ENCODE peak calls at places on chromosomes 3 and 15, in ten cellular contexts. D, I, A, S, K, U, X, E, R and B are unnamed samples.

GRCh38 chr3:158106773-158107461 is 697 bp upstream of the SHOX2 start:
- DNase-seq in X (peak), D (no peak), K (peak), U (no peak), A (no peak), I (no peak), E (no peak), R (no peak), S (peak), B (no peak)

GRCh38 chr3:38601971-38602550 is 47.4 kb downstream of the SCN5A start:
- DNase-seq in I (no peak), K (peak), D (no peak), X (peak), S (no peak), E (no peak), U (no peak), R (no peak), A (no peak), B (no peak)

GRCh38 chr3:159643406-159643805 is 345.2 kb upstream of the IL12A start:
- DNase-seq in S (no peak), R (no peak), X (no peak), E (no peak), A (no peak), U (no peak), D (no peak), K (no peak), I (no peak), B (no peak)

GRCh38 chr3:24349367-24350019 is 145.2 kb downstream of the THRB start:
- DNase-seq in S (no peak), X (no peak), A (no peak), D (no peak), K (no peak), E (no peak), U (no peak), I (no peak), R (no peak), B (no peak)

GRCh38 chr15:31272558-31273257 is 53.9 kb upstream of the KLF13 start:
- DNase-seq in R (no peak), U (peak), I (no peak), D (no peak), E (no peak), X (no peak), S (no peak), K (no peak), A (no peak), B (no peak)

GRCh38 chr15:70480196-70480856 is 283.0 kb downstream of the UACA start:
- DNase-seq in D (no peak), K (peak), E (no peak), S (no peak), A (peak), X (no peak), R (no peak), I (peak), U (no peak), B (no peak)

GRCh38 chr3:77071364-77071763 is 31.5 kb downstream of the ROBO2 start:
- DNase-seq in R (no peak), S (no peak), U (no peak), K (no peak), D (no peak), E (no peak), X (no peak), A (no peak), I (no peak), B (no peak)

GRCh38 chr3:62479276-62479675 is 105.9 kb upstream of the FEZF2 start:
- DNase-seq in K (no peak), A (no peak), E (no peak), D (no peak), S (no peak), X (no peak), R (no peak), I (no peak), U (no peak), B (no peak)

GRCh38 chr3:161031134-161031533 is 74.0 kb downstream of the B3GALNT1 start:
- DNase-seq in A (no peak), X (no peak), S (no peak), D (no peak), I (no peak), U (no peak), K (no peak), E (no peak), R (no peak), B (no peak)

GRCh38 chr3:88852606-88853005 is 254.8 kb upstream of the EPHA3 start:
- DNase-seq in R (no peak), X (no peak), E (no peak), K (no peak), D (no peak), A (no peak), S (no peak), U (no peak), I (no peak), B (no peak)

GRCh38 chr3:108329508-108329907 is 33.2 kb downstream of the HHLA2 start:
- DNase-seq in R (no peak), X (no peak), D (no peak), E (no peak), U (no peak), A (no peak), I (no peak), S (no peak), K (no peak), B (no peak)

GRCh38 chr3:151178208-151178845 is 24.7 kb downstream of the GPR171 start:
- DNase-seq in I (no peak), E (no peak), X (no peak), D (no peak), U (no peak), S (no peak), K (no peak), A (no peak), R (no peak), B (no peak)

GRCh38 chr3:111906667-111907066 is 47.6 kb downstream of the PHLDB2 start:
- DNase-seq in U (no peak), R (no peak), S (no peak), A (no peak), D (peak), E (no peak), I (no peak), K (no peak), X (no peak), B (no peak)

DNA sequence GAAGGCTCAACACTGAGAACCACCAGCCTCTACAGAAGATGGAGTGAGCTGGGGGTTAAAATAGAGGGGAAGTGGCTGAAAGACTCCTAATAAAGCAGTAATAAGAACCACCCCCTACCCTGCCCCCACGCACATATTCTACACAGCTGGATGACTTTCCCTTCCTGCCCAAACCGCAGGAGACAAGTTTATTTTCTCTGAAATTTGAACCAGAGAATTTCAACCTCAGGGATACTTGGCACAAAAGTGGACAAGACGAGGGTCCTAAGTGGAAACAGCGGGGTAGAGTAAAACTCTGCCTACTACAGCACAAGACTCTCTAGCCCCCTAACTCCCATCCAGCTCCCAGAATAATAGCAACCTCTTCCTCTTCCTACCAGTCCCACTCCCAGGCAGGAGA is 28.4 kb downstream of the USF3 start:
- DNase-seq in K (no peak), I (no peak), R (no peak), A (no peak), E (no peak), U (no peak), X (no peak), D (peak), S (no peak), B (no peak)
- H3K27ac ChIP-seq in K (no peak), I (no peak), R (no peak), A (no peak), E (peak), U (peak), X (no peak), D (no peak), S (no peak), B (no peak)

DNA sequence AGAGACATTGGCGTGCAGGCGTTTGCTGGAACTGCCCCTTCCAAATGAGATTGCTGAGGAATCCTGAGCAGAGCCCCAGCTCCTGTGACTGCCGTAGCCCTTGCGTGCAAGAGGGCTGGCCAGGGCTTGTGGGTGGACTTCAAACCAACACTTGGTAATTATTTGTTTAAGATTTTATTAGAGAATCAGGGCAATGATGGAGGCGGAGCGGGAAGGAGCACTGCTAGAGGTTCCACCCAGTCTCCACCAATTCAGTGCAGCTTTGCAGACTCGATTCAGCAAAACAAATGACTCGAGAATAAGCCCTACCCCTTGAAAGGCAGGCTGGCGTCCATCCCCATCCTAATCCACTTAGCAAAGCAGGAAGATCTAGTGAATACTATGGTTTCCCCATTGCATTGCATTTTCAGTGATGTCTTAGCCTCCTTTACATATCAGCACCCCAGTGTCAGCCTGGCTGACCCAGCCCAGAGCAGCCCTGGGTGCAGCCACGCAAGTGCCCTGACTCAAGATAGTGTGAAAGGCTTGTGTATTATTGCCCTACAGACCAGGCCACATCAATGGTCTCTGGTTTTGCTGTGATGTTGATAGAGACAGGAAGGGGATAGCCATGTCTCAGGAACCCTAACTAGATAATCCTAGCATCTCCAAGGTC is 26.0 kb downstream of the GLDN start:
- DNase-seq in X (peak), K (no peak), E (no peak), I (no peak), R (no peak), S (no peak), A (no peak), D (no peak), U (no peak), B (no peak)
- H3K27ac ChIP-seq in X (no peak), K (no peak), E (no peak), I (peak), R (no peak), S (no peak), A (no peak), D (no peak), U (no peak), B (no peak)

GRCh38 chr3:21717272-21717671 is 33.7 kb downstream of the ZNF385D start:
- DNase-seq in X (no peak), S (no peak), D (no peak), E (no peak), U (no peak), K (no peak), A (no peak), I (no peak), R (no peak), B (no peak)
- H3K27ac ChIP-seq in X (no peak), S (no peak), D (no peak), E (no peak), U (no peak), K (no peak), A (no peak), I (no peak), R (no peak), B (no peak)

GRCh38 chr3:186098740-186099139 is 10.1 kb downstream of the ETV5 start:
- DNase-seq in X (no peak), K (no peak), E (no peak), D (no peak), I (no peak), U (no peak), S (no peak), A (no peak), R (no peak), B (no peak)
- H3K27ac ChIP-seq in X (peak), K (no peak), E (peak), D (no peak), I (no peak), U (peak), S (peak), A (no peak), R (peak), B (no peak)

DNA sequence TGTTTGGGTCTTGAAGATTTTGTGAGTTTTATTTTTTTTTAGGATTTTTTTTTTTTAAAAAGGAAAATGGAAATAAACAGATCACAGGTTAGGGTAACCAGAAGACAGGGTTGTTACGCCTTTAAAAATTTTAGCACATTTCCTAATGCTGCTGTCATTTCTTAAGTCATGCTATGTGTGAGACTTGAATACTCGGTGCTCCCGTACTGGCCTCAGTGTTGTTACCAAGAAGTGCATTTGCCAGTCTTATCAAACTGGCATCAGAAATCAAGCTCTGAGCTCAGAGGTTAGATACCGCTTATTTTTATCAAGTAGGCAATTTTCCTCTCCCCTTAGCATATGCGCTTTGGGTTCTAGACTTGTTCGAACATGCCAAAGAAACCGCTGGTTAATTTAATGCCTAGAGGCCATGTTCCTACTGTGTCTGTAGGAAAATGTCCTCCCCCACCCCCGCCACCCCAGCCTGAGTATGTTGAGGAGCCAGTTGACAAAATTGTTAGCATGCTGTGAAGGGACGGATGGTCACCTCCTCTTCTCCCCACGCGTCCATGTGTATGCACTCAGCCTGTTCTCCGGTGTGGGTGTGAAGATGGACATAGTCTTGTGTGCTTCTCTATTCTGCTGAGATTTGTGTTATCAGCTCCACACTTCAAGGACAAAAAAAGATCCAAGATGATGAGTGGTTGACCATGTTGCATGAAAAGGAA is 88.9 kb downstream of the ITPR1 start:
- DNase-seq in E (no peak), R (no peak), S (no peak), X (no peak), I (no peak), D (no peak), U (no peak), A (no peak), K (no peak), B (no peak)
- H3K27ac ChIP-seq in E (no peak), R (no peak), S (no peak), X (no peak), I (no peak), D (no peak), U (no peak), A (no peak), K (peak), B (no peak)

GRCh38 chr3:119665954-119666559 is 5.7 kb upstream of the POPDC2 start:
- DNase-seq in I (no peak), X (no peak), D (no peak), A (no peak), K (no peak), S (no peak), R (no peak), U (no peak), E (no peak), B (no peak)

GRCh38 chr3:119662604-119663377 is 2.4 kb upstream of the POPDC2 start:
- DNase-seq in U (no peak), S (no peak), X (no peak), K (no peak), E (no peak), R (no peak), I (no peak), D (peak), A (no peak), B (no peak)

GRCh38 chr3:119664850-119665379 is 4.5 kb upstream of the POPDC2 start:
- DNase-seq in I (no peak), K (no peak), D (peak), U (no peak), S (no peak), X (peak), R (no peak), A (no peak), E (no peak), B (no peak)

GRCh38 chr3:119664370-119664769 is 4.0 kb upstream of the POPDC2 start:
- DNase-seq in A (no peak), R (no peak), K (no peak), E (no peak), I (no peak), X (no peak), D (peak), U (no peak), S (no peak), B (no peak)

DNA sequence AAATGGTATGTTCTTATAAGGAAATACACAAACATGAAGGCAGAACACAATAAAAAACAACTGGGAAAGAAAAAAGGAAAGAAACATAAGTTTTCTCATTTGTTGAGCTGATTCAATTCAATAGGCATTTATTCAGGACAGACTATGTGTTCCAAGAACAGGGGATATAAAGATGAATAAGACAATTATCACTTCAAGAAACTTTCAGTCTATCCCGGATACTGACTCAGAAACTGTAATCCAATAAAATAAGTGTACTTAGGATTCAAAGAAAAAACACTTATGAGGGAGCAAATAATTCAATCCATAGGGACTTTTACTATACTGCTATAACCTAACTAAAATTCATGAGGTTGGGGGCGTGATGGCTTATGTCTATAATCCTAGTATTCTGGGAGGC is 3.5 kb upstream of the POPDC2 start:
- DNase-seq in E (no peak), U (no peak), R (no peak), X (no peak), I (no peak), D (peak), S (no peak), A (no peak), K (no peak), B (no peak)
- H3K27ac ChIP-seq in E (peak), U (no peak), R (no peak), X (no peak), I (no peak), D (peak), S (no peak), A (no peak), K (no peak), B (no peak)